ENCODE peak calls at places on chromosomes 1 and 21, in ten cellular contexts. W is M059J, R is fibroblast of lung, A is GM23248, N is fibroblast of the aortic adventitia, T is pulmonary artery endothelial cell, Q is IMR-90, Z is HuH-7, K is glutamatergic neuron, U is upper lobe of right lung. H is an unnamed sample.

GRCh38 chr1:3596663-3597598 is 14.4 kb downstream of the MEGF6 start:
- DNase-seq in U (no peak), W (no peak), R (no peak), A (no peak), N (no peak), T (no peak), Q (no peak), K (no peak), Z (no peak), H (no peak)

GRCh38 chr1:214123061-214123784 is 135.4 kb downstream of the PROX1 start:
- DNase-seq in W (peak), T (peak), N (peak), Q (peak), U (no peak), R (peak), A (peak), Z (peak), K (peak), H (no peak)

GRCh38 chr1:229832695-229833094 is 206.6 kb downstream of the URB2 start:
- DNase-seq in K (no peak), Q (no peak), A (no peak), Z (no peak), N (no peak), W (no peak), R (no peak), T (no peak), U (no peak), H (no peak)

GRCh38 chr1:85406887-85407593 is 57.9 kb downstream of the DDAH1 start:
- DNase-seq in A (peak), Z (no peak), U (no peak), W (peak), N (peak), Q (peak), T (peak), R (peak), K (no peak), H (no peak)

GRCh38 chr1:94553323-94553730 is 11.8 kb upstream of the F3 start:
- DNase-seq in W (no peak), A (no peak), N (no peak), T (no peak), R (peak), U (no peak), Z (no peak), K (no peak), Q (peak), H (no peak)

GRCh38 chr1:153801028-153801625 is 25.9 kb downstream of the SLC27A3 start:
- DNase-seq in U (peak), K (no peak), Z (no peak), R (no peak), A (no peak), W (no peak), Q (no peak), N (no peak), T (no peak), H (no peak)

GRCh38 chr1:169824153-169824552 is 29.4 kb upstream of the METTL18 start:
- DNase-seq in T (no peak), Q (no peak), U (no peak), N (no peak), A (no peak), K (no peak), W (no peak), R (no peak), Z (no peak), H (no peak)

GRCh38 chr1:157496121-157496526 is 56.2 kb downstream of the FCRL5 start:
- DNase-seq in U (no peak), A (peak), R (peak), Q (peak), Z (peak), K (no peak), T (no peak), W (peak), N (peak), H (no peak)

GRCh38 chr1:246526915-246527314 is 19.8 kb upstream of the SMYD3 start:
- DNase-seq in T (no peak), Q (no peak), Z (no peak), W (no peak), A (no peak), U (no peak), K (no peak), R (no peak), N (no peak), H (no peak)

GRCh38 chr1:78475888-78476610 is 14.7 kb upstream of the PTGFR start:
- DNase-seq in K (no peak), T (no peak), Q (no peak), R (no peak), A (peak), Z (no peak), U (no peak), W (no peak), N (peak), H (no peak)

GRCh38 chr21:32994305-32994704 is 31.4 kb upstream of the OLIG2 start:
- DNase-seq in A (peak), K (no peak), T (no peak), W (peak), Q (peak), N (peak), U (no peak), R (peak), Z (no peak), H (no peak)

GRCh38 chr21:34180826-34181359 is 107.5 kb downstream of the MRPS6 start:
- DNase-seq in A (no peak), T (no peak), U (no peak), W (no peak), R (no peak), Q (no peak), Z (no peak), K (no peak), N (no peak), H (no peak)

GRCh38 chr21:26597981-26598380 is 24.9 kb upstream of the CYYR1 start:
- DNase-seq in W (no peak), N (no peak), A (no peak), Z (no peak), U (no peak), T (no peak), Q (no peak), K (no peak), R (no peak), H (no peak)

GRCh38 chr1:221992427-221992826 is 250.5 kb upstream of the DUSP10 start:
- DNase-seq in N (no peak), R (no peak), T (no peak), Z (no peak), K (no peak), Q (no peak), A (no peak), U (no peak), W (no peak), H (no peak)

GRCh38 chr1:205066221-205066818 is 17.9 kb downstream of the TMEM81 start:
- DNase-seq in U (peak), N (peak), Z (no peak), W (peak), Q (no peak), T (no peak), A (no peak), R (no peak), K (no peak), H (no peak)

GRCh38 chr1:24102966-24103365 is 9.0 kb downstream of the MYOM3 start:
- DNase-seq in A (no peak), N (no peak), K (no peak), W (peak), T (no peak), R (no peak), U (no peak), Q (no peak), Z (no peak), H (no peak)

GRCh38 chr1:164768045-164768402 is 209.0 kb downstream of the PBX1 start:
- DNase-seq in R (peak), Q (peak), A (peak), U (no peak), N (no peak), Z (no peak), W (peak), T (no peak), K (no peak), H (no peak)

GRCh38 chr1:55234016-55234415 is 18.9 kb upstream of the USP24 start:
- DNase-seq in U (no peak), T (no peak), A (peak), K (no peak), Z (no peak), R (peak), W (peak), N (no peak), Q (peak), H (no peak)

GRCh38 chr1:30657131-30658013 is 66.0 kb downstream of the MATN1 start:
- DNase-seq in T (no peak), Z (no peak), A (no peak), U (peak), N (no peak), R (no peak), K (no peak), Q (no peak), W (no peak), H (peak)

GRCh38 chr1:64845831-64846425 is 101.1 kb downstream of the RAVER2 start:
- DNase-seq in R (no peak), N (no peak), U (no peak), Z (no peak), W (no peak), T (no peak), K (no peak), A (no peak), Q (no peak), H (no peak)

GRCh38 chr1:230270185-230270939 is 155.8 kb downstream of the PGBD5 start:
- DNase-seq in K (no peak), T (no peak), Q (peak), A (no peak), U (no peak), W (no peak), R (peak), Z (no peak), N (peak), H (no peak)

GRCh38 chr1:17757426-17757825 is 2.3 kb downstream of the ACTL8 start:
- DNase-seq in A (no peak), W (no peak), K (no peak), Q (no peak), N (no peak), R (no peak), Z (no peak), U (no peak), T (no peak), H (no peak)

GRCh38 chr1:43545686-43546387 is 15.2 kb downstream of the PTPRF start:
- DNase-seq in A (peak), R (no peak), N (peak), K (peak), T (no peak), U (peak), Z (peak), W (peak), Q (no peak), H (peak)

GRCh38 chr1:45883633-45884032 is 80.2 kb downstream of the MAST2 start:
- DNase-seq in Q (peak), U (no peak), N (peak), Z (no peak), R (peak), W (peak), T (no peak), A (peak), K (no peak), H (no peak)

GRCh38 chr1:167328762-167329483 is 108.2 kb downstream of the POU2F1 start:
- DNase-seq in R (peak), W (no peak), K (peak), T (no peak), Q (peak), Z (no peak), U (no peak), N (no peak), A (no peak), H (no peak)

GRCh38 chr21:22575165-22575584 is 1577.0 kb downstream of the NCAM2 start:
- DNase-seq in R (no peak), W (peak), Z (peak), T (peak), K (no peak), U (no peak), N (no peak), A (no peak), Q (no peak), H (no peak)

GRCh38 chr21:17802568-17802967 is 16.6 kb downstream of the C21orf91 start:
- DNase-seq in K (no peak), A (peak), R (peak), U (no peak), W (peak), T (no peak), N (no peak), Q (peak), Z (no peak), H (no peak)

GRCh38 chr1:116075577-116075976 is 35.6 kb upstream of the MAB21L3 start:
- DNase-seq in W (no peak), Q (no peak), Z (no peak), U (no peak), K (no peak), T (no peak), A (no peak), N (no peak), R (no peak), H (no peak)

GRCh38 chr1:230145953-230146476 is 79.0 kb downstream of the GALNT2 start:
- DNase-seq in N (no peak), Q (no peak), U (no peak), Z (no peak), A (no peak), T (no peak), R (no peak), K (no peak), W (no peak), H (no peak)

GRCh38 chr1:116278541-116278866 is 94.5 kb upstream of the ATP1A1 start:
- DNase-seq in U (no peak), W (no peak), Q (no peak), N (no peak), T (no peak), A (no peak), R (no peak), K (no peak), Z (no peak), H (no peak)

GRCh38 chr1:81519987-81520386 is 280.7 kb upstream of the ADGRL2 start:
- DNase-seq in K (no peak), Z (no peak), T (no peak), W (no peak), N (no peak), U (no peak), A (no peak), R (no peak), Q (no peak), H (no peak)

GRCh38 chr21:46459356-46460112 is 843 bp downstream of the DIP2A start:
- DNase-seq in W (peak), Z (no peak), K (peak), A (peak), U (peak), Q (peak), T (no peak), N (peak), R (peak), H (peak)

GRCh38 chr21:43933680-43934079 is 68.7 kb downstream of the AGPAT3 start:
- DNase-seq in U (no peak), T (no peak), Q (no peak), N (no peak), K (no peak), Z (no peak), R (no peak), W (no peak), A (no peak), H (peak)

GRCh38 chr1:64687725-64688285 is 57.1 kb upstream of the RAVER2 start:
- DNase-seq in K (no peak), Z (no peak), W (peak), R (peak), U (no peak), T (peak), A (peak), Q (peak), N (no peak), H (no peak)

GRCh38 chr1:39378377-39378776 is 113.1 kb upstream of the BMP8A start:
- DNase-seq in T (no peak), A (no peak), Z (peak), W (peak), K (no peak), N (no peak), R (no peak), Q (no peak), U (no peak), H (no peak)

GRCh38 chr1:203133969-203134725 is 6.6 kb downstream of the ADORA1 start:
- DNase-seq in R (peak), U (peak), A (peak), Z (no peak), Q (peak), T (no peak), W (no peak), K (no peak), N (peak), H (no peak)